ENCODE peak calls at places on chromosomes 1 and 21, in six cellular contexts. A is WTC11, D is GM10248, Y is SK-N-SH, R is stomach, P is cardiac muscle cell. U is an unnamed sample.
A peak's percentile ranks its signal among the peaks of the same experiment; 100 is the strongest.

GRCh38 chr1:119075614-119076013 is 64.8 kb downstream of the WARS2 start:
- DNase-seq in R (no peak), A (no peak), P (peak; percentile 71), D (no peak), Y (no peak), U (no peak)

GRCh38 chr1:151713044-151713443 is 3.6 kb downstream of the CELF3 start:
- DNase-seq in R (peak; percentile 40), A (no peak), P (no peak), Y (no peak), D (no peak), U (no peak)

GRCh38 chr1:165697881-165698842 is at the start of gene ALDH9A1:
- DNase-seq in A (peak; percentile 91), Y (peak; percentile 91), P (peak; percentile 91), R (peak; percentile 89), D (peak; percentile 90), U (peak; percentile 79)

GRCh38 chr1:78284354-78284753 is 206.4 kb upstream of the PTGFR start:
- DNase-seq in R (no peak), P (peak; percentile 57), Y (no peak), D (no peak), A (no peak), U (no peak)

GRCh38 chr1:183590225-183591191 is at the start of gene NCF2:
- DNase-seq in D (peak; percentile 83), A (no peak), P (no peak), Y (no peak), R (peak; percentile 31), U (no peak)

GRCh38 chr1:40315795-40316594 is 1.1 kb downstream of the COL9A2 start:
- DNase-seq in R (no peak), A (peak; percentile 31), Y (peak; percentile 71), P (peak; percentile 21), D (peak; percentile 35), U (peak; percentile 25)

GRCh38 chr1:206445116-206445515 is 25.2 kb upstream of the IKBKE start:
- DNase-seq in A (no peak), R (no peak), D (no peak), P (no peak), Y (no peak), U (no peak)

GRCh38 chr1:19410393-19410792 is 74.9 kb downstream of the CAPZB start:
- DNase-seq in P (no peak), Y (no peak), R (no peak), D (no peak), A (peak; percentile 53), U (no peak)

GRCh38 chr1:197924516-197925123 is 7.4 kb downstream of the LHX9 start:
- DNase-seq in R (no peak), P (peak; percentile 71), D (no peak), Y (peak; percentile 74), A (no peak), U (no peak)

GRCh38 chr1:27139980-27140379 is 14.9 kb downstream of the SLC9A1 start:
- DNase-seq in D (no peak), A (no peak), P (no peak), Y (no peak), R (no peak), U (no peak)

GRCh38 chr1:227947678-227948492 is at the start of gene WNT9A:
- DNase-seq in D (peak; percentile 62), P (peak; percentile 55), Y (peak; percentile 81), A (peak; percentile 64), R (peak; percentile 55), U (peak; percentile 51)

GRCh38 chr21:45434645-45435217 is 29.8 kb downstream of the COL18A1 start:
- DNase-seq in Y (no peak), A (no peak), P (no peak), D (no peak), R (no peak), U (no peak)

GRCh38 chr1:92784639-92785500 is at the start of gene EVI5:
- DNase-seq in P (peak; percentile 99), D (peak; percentile 93), A (peak; percentile 97), R (peak; percentile 96), Y (peak; percentile 96), U (peak; percentile 87)

GRCh38 chr1:232923739-232924386 is 26.5 kb upstream of the NTPCR start:
- DNase-seq in Y (no peak), R (no peak), P (no peak), D (no peak), A (no peak), U (no peak)

GRCh38 chr1:63914706-63915105 is 140.9 kb downstream of the ROR1 start:
- DNase-seq in Y (no peak), D (no peak), A (no peak), P (no peak), R (no peak), U (no peak)

GRCh38 chr1:63914241-63914640 is 140.4 kb downstream of the ROR1 start:
- DNase-seq in Y (no peak), D (no peak), R (no peak), A (no peak), P (no peak), U (no peak)

GRCh38 chr1:63916485-63917360 is 142.9 kb downstream of the ROR1 start:
- DNase-seq in A (no peak), R (peak; percentile 55), D (no peak), P (no peak), Y (no peak), U (no peak)

GRCh38 chr1:63913533-63913932 is 139.7 kb downstream of the ROR1 start:
- DNase-seq in R (no peak), Y (no peak), P (no peak), D (no peak), A (no peak), U (no peak)

DNA sequence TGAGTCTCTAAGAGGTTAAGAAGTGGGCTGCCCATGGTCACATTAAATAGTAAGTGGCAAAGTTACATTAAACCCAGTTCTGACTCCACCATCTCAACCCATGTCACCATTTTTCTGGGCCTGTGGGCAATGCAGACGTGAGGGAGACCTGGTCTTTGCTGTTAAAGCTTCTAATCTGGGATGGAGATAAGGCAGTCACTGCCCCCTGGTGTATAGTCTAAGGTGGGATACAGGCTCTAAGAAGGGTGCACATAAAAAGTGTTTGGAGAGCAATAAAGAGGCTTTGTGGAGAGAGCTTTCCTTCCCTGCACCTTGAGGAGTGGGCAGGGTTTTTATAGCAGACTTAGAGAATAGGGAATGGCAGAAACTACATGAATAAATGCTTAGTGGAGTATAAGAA is 141.3 kb downstream of the ROR1 start:
- DNase-seq in Y (peak; percentile 32), R (no peak), P (no peak), D (peak; percentile 25), A (no peak), U (no peak)
- TF ChIP-seq CTCF in Y (peak; percentile 46), R (no peak), P (peak; percentile 17), D (peak; percentile 42), A (no peak), U (peak; percentile 33)

DNA sequence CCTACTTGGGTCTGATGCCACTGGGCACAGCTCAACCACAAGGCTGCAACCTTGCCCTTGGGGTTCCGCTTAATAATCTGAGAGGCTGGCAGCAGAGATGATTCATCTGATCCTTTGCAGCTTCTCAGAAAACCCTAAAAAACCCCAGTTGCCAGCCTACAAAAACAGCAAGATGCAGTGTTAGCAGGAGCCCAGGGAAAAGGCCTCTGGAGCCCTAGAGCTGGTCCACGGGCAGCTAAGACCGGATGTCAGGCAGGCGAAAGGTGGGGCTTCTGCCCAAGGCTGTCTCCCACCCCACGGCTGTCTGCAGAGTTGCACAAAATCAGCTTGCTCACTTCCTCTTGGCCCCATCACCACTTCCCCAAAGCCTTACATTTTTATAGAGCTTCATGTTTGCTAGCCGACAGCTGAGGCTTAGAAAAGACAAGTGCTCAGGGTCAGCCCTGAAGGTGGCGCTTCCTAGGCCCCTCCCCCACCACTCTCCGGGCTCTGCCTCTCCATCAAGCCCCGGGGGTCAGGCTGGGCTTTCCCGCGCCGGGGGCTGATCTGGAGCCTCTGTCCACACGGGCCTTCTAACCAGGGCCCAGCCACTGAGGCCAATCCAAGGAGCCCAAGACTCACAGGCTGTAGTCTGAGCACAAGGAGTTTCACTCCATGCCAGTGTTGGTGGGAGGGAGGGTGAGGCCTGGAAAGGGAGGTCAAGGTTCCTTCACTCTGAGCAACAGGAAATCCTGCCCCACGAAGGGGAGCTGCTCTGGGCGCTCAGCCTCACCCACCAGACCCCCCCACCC is 4.2 kb upstream of the ADORA3 start:
- DNase-seq in A (peak; percentile 79), Y (peak; percentile 57), D (peak; percentile 73), P (peak; percentile 86), R (peak; percentile 57), U (peak; percentile 75)
- TF ChIP-seq CTCF in A (no peak), Y (no peak), D (no peak), P (peak; percentile 6), R (no peak), U (no peak)

GRCh38 chr1:161099090-161099802 is 1.1 kb downstream of the KLHDC9 start:
- DNase-seq in Y (no peak), A (no peak), P (no peak), R (no peak), D (no peak), U (no peak)

GRCh38 chr1:161100534-161100933 is 2.4 kb downstream of the KLHDC9 start:
- DNase-seq in A (no peak), R (no peak), D (no peak), P (no peak), Y (no peak), U (no peak)

GRCh38 chr1:161096015-161096414 is 2.1 kb upstream of the KLHDC9 start:
- DNase-seq in A (no peak), Y (no peak), R (no peak), D (peak; percentile 71), P (no peak), U (no peak)

GRCh38 chr1:161096514-161096913 is 1.6 kb upstream of the KLHDC9 start:
- DNase-seq in R (no peak), Y (no peak), D (no peak), A (no peak), P (peak; percentile 85), U (no peak)

DNA sequence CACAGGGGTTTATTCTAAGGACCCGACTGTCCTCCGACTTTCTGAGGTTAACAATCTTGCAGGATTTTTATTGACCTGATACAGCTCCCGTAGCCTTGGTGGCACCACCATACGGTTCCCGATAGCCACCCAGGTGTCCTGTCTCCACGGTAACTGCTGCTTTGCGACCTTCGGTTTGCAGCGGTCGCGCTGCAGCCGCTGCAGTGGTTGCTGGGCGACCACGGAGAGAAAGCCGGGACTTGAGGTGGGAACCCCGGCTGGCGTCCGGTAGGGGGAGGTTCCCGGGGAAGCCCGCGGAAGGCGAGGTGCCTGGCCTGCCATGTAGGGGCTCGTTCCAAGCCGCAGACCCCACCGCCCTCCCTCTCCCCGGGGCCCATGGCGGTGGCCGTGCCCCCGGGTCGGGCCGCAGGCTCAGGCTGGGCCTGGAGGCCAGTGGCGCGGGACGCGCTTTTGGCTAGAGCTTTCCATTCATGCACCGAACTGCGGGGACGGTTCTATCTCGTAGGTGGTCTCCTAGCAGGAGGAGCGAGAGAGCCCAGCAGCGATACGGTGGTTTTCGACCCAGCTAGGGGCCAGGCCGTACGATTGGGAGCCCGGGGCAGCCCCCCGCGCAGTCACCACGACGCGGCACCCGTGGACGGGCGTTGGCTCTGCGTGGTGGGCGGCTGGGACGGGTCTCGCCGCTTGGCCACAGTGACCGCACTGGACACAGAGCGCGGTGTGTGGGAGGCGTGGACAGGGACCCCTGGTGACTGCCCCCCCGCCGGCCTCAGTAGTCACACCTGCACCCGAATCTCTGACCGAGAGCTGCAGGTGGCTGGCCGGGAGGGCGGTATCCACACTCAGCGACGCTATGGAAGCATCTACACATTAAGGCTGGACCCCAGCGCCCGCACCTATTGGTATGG is at the start of gene KLHDC9:
- DNase-seq in P (peak; percentile 69), R (peak; percentile 85), A (peak; percentile 91), D (peak; percentile 95), Y (peak; percentile 92), U (peak; percentile 74)
- TF ChIP-seq CTCF in P (peak; percentile 7), R (no peak), A (no peak), D (peak; percentile 16), Y (no peak), U (peak; percentile 29)

DNA sequence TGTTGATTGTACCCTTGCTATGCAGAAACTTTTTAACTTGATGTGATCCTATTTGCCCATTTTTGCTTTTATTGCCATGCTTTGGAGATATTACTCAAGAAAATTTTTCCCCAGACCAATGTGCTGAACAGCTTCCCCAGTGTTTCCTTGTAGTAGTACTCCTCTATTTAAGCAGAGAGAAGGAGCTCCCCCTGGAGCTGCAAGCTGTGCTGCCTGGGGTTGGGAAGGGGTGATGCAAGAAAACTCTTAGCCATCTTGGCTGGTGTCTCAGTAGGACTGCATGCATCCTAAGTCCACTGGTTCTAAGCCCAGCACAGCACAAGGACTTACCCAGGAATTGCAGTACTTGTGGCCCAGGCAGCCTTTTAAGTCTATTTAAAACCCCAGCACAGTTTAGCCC is 121.6 kb downstream of the NTMT2 start:
- DNase-seq in Y (no peak), R (no peak), D (no peak), A (peak; percentile 28), P (peak; percentile 22), U (no peak)
- TF ChIP-seq CTCF in Y (no peak), R (no peak), D (no peak), A (no peak), P (peak; percentile 16), U (peak; percentile 24)

U was measured in neural crest cell.